ENCODE peak calls at places on chromosomes 12 and 14, in four cellular contexts. P is neural progenitor cell; O is astrocyte; Z is stimulated activated CD8-positive, alpha-beta memory T cell treated with anti-CD3 and anti-CD28 coated beads, Interleukin-15, amount 100 ng/mL, for 1 hour. F is an unnamed sample.

GRCh38 chr12:1912580-1913376 is 5.7 kb downstream of the CACNA2D4 start:
- DNase-seq in O (no peak), P (no peak), Z (no peak), F (peak)

GRCh38 chr12:2797721-2798418 is 3.1 kb downstream of the FKBP4 start:
- DNase-seq in P (no peak), Z (no peak), O (no peak), F (no peak)

GRCh38 chr12:82665142-82665923 is 21.4 kb upstream of the TMTC2 start:
- DNase-seq in P (peak), O (no peak), Z (no peak), F (no peak)

GRCh38 chr14:62179367-62180018 is 417.3 kb downstream of the SNAPC1 start:
- DNase-seq in O (peak), Z (no peak), P (peak), F (peak)

GRCh38 chr12:67925077-67925476 is 64.2 kb upstream of the IFNG-AS1 start:
- DNase-seq in P (no peak), Z (no peak), O (peak), F (no peak)

GRCh38 chr12:5746496-5746895 is 198.6 kb downstream of the ANO2 start:
- DNase-seq in P (no peak), O (no peak), Z (no peak), F (no peak)

GRCh38 chr14:28142400-28143015 is 624.1 kb upstream of the FOXG1 start:
- DNase-seq in Z (no peak), P (peak), O (no peak), F (peak)

GRCh38 chr14:31320216-31320615 is 100.1 kb downstream of the HEATR5A start:
- DNase-seq in O (no peak), Z (no peak), P (no peak), F (no peak)

GRCh38 chr14:22798528-22798927 is 16.7 kb downstream of the SLC7A7 start:
- DNase-seq in Z (no peak), P (no peak), O (no peak), F (no peak)

GRCh38 chr14:65704412-65704811 is 291.9 kb downstream of the FUT8 start:
- DNase-seq in Z (no peak), O (peak), P (no peak), F (no peak)

GRCh38 chr12:71503579-71504470 is 64.2 kb downstream of the LGR5 start:
- DNase-seq in O (no peak), Z (no peak), P (peak), F (peak)

GRCh38 chr12:5576011-5576410 is 144.1 kb downstream of the NTF3 start:
- DNase-seq in O (no peak), P (no peak), Z (no peak), F (no peak)

F was measured in HT1080.